ENCODE peak calls at places on chromosomes 6 and 20, in eight cellular contexts. I is choroid plexus epithelial cell; T is NCI-H1092 treated with DMSO at 0.1 percent for 48 hours; L is caudate nucleus; Y is stimulated activated CD4-positive, alpha-beta T cell treated with anti-CD3 and anti-CD28 coated beads, Interleukin-2, amount 100 ng/mL, for 48 hours; A is lower leg skin; O is nucleus accumbens; E is SHP77. J is an unnamed sample.

GRCh38 chr20:5031206-5031557 is 29.9 kb upstream of the SLC23A2 start:
- DNase-seq in I (no peak), O (no peak), Y (no peak), E (no peak), T (no peak), L (no peak), A (no peak), J (no peak)

GRCh38 chr6:157206359-157206815 is 116.9 kb downstream of the TMEM242 start:
- DNase-seq in T (no peak), O (no peak), L (no peak), I (no peak), A (no peak), E (no peak), Y (no peak), J (no peak)

GRCh38 chr6:149560736-149561135 is 5.4 kb upstream of the GINM1 start:
- DNase-seq in L (no peak), O (no peak), Y (no peak), A (no peak), E (no peak), I (peak; percentile 27), T (no peak), J (no peak)

GRCh38 chr6:127300411-127300810 is 33.7 kb downstream of the RNF146 start:
- DNase-seq in O (no peak), Y (no peak), I (peak; percentile 83), L (no peak), E (no peak), T (no peak), A (no peak), J (no peak)

GRCh38 chr6:149515494-149515893 is 30.3 kb downstream of the PPIL4 start:
- DNase-seq in T (no peak), L (no peak), I (no peak), O (no peak), E (no peak), Y (no peak), A (no peak), J (no peak)

GRCh38 chr20:23225407-23226060 is 125.1 kb upstream of the NXT1 start:
- DNase-seq in O (no peak), A (peak; percentile 90), E (no peak), I (peak; percentile 95), Y (no peak), T (no peak), L (no peak), J (no peak)

GRCh38 chr6:35425284-35425683 is 26.9 kb upstream of the FANCE start:
- DNase-seq in I (peak; percentile 97), T (no peak), Y (no peak), A (no peak), L (no peak), O (no peak), E (no peak), J (no peak)

GRCh38 chr20:5171790-5172164 is 45.0 kb downstream of the CDS2 start:
- DNase-seq in L (no peak), T (no peak), I (no peak), E (no peak), O (no peak), Y (no peak), A (no peak), J (no peak)

GRCh38 chr6:168528457-168529095 is 87.6 kb downstream of the SMOC2 start:
- DNase-seq in A (peak; percentile 37), E (no peak), Y (no peak), T (no peak), I (no peak), L (no peak), O (no peak), J (no peak)

GRCh38 chr6:72553531-72554202 is 68.2 kb upstream of the KCNQ5 start:
- DNase-seq in L (no peak), E (peak; percentile 54), T (peak; percentile 19), O (no peak), A (no peak), Y (no peak), I (peak; percentile 72), J (peak; percentile 79)

J was measured in NCI-H510A treated with DMSO at 0.1 percent for 48 hours.